ENCODE peak calls at places on chromosomes 11 and 22, in seven cellular contexts. R, H, S, A, T, V and Z are unnamed samples.

GRCh38 chr11:58934945-58935513 is 4.3 kb upstream of the GLYATL1 start:
- DNase-seq in R (no peak), H (no peak), S (no peak), A (no peak), T (no peak), V (no peak), Z (no peak)

GRCh38 chr11:116692318-116693106 is 80.3 kb downstream of the BUD13 start:
- DNase-seq in R (no peak), H (no peak), S (no peak), A (no peak), T (no peak), V (no peak), Z (no peak)

GRCh38 chr11:133864756-133865155 is 19.4 kb upstream of the SPATA19 start:
- DNase-seq in R (no peak), H (no peak), S (no peak), A (no peak), T (no peak), V (no peak), Z (no peak)

GRCh38 chr11:131744847-131745246 is 374.4 kb downstream of the NTM start:
- DNase-seq in R (no peak), H (no peak), S (no peak), A (no peak), T (no peak), V (no peak), Z (no peak)

GRCh38 chr22:31637938-31638618 is 23.9 kb downstream of the PISD start:
- DNase-seq in R (peak), H (no peak), S (no peak), A (peak), T (no peak), V (no peak), Z (peak)

GRCh38 chr11:114774599-114775365 is 96.5 kb downstream of the NXPE2 start:
- DNase-seq in R (peak), H (no peak), S (peak), A (peak), T (peak), V (peak), Z (peak)

GRCh38 chr11:125224391-125225015 is 60.0 kb downstream of the PKNOX2 start:
- DNase-seq in R (peak), H (no peak), S (no peak), A (peak), T (no peak), V (peak), Z (no peak)

GRCh38 chr11:33490842-33491370 is 209.7 kb downstream of the C11orf91 start:
- DNase-seq in R (no peak), H (no peak), S (no peak), A (no peak), T (no peak), V (no peak), Z (no peak)

GRCh38 chr22:50303848-50304527 is 3.5 kb downstream of the PLXNB2 start:
- DNase-seq in R (peak), H (no peak), S (no peak), A (peak), T (no peak), V (no peak), Z (peak)

GRCh38 chr22:25027959-25028840 is 75.7 kb downstream of the KIAA1671 start:
- DNase-seq in R (peak), H (no peak), S (peak), A (peak), T (no peak), V (peak), Z (no peak)

GRCh38 chr11:112249871-112250590 is 10.6 kb downstream of the PLET1 start:
- DNase-seq in R (no peak), H (no peak), S (no peak), A (no peak), T (no peak), V (no peak), Z (no peak)

GRCh38 chr11:289706-290620 is 1.0 kb downstream of the PGGHG start:
- DNase-seq in R (no peak), H (no peak), S (peak), A (no peak), T (no peak), V (no peak), Z (no peak)

GRCh38 chr11:109796253-109796652 is 296.9 kb upstream of the ZC3H12C start:
- DNase-seq in R (no peak), H (no peak), S (no peak), A (no peak), T (no peak), V (no peak), Z (no peak)

GRCh38 chr11:90178751-90179150 is 44.1 kb downstream of the CHORDC1 start:
- DNase-seq in R (no peak), H (no peak), S (no peak), A (no peak), T (no peak), V (no peak), Z (no peak)

GRCh38 chr11:93715797-93716396 is 25.4 kb downstream of the TAF1D start:
- DNase-seq in R (no peak), H (no peak), S (no peak), A (no peak), T (no peak), V (no peak), Z (no peak)

GRCh38 chr22:19548964-19549363 is 24.8 kb upstream of the CLDN5 start:
- DNase-seq in R (no peak), H (no peak), S (no peak), A (no peak), T (no peak), V (no peak), Z (no peak)

GRCh38 chr11:97290444-97291041 is 900.7 kb downstream of the JRKL start:
- DNase-seq in R (no peak), H (no peak), S (no peak), A (peak), T (no peak), V (no peak), Z (no peak)

GRCh38 chr11:87405356-87405755 is 367.6 kb downstream of the TMEM135 start:
- DNase-seq in R (no peak), H (no peak), S (no peak), A (no peak), T (no peak), V (no peak), Z (no peak)

GRCh38 chr22:27462190-27462589 is 339.4 kb downstream of the MN1 start:
- DNase-seq in R (no peak), H (no peak), S (no peak), A (no peak), T (peak), V (no peak), Z (no peak)

GRCh38 chr11:130598433-130598832 is 150.0 kb downstream of the ADAMTS15 start:
- DNase-seq in R (no peak), H (no peak), S (no peak), A (no peak), T (no peak), V (no peak), Z (no peak)